ENCODE peak calls at places on chromosomes 2 and 18, in four cellular contexts. O, A, C and K are unnamed samples.

GRCh38 chr2:240972201-240972600 is 26.2 kb upstream of the SNED1 start:
- DNase-seq in O (no peak), A (no peak), C (no peak), K (no peak)

GRCh38 chr2:201820385-201821007 is 14.2 kb downstream of the CDK15 start:
- DNase-seq in O (no peak), A (no peak), C (no peak), K (no peak)

GRCh38 chr2:156005531-156005930 is 327.0 kb downstream of the NR4A2 start:
- DNase-seq in A (no peak), C (no peak), O (no peak), K (no peak)

GRCh38 chr2:230124792-230125452 is 56.2 kb upstream of the SLC16A14 start:
- DNase-seq in C (peak; percentile 36), A (peak; percentile 50), O (no peak), K (peak; percentile 33)

GRCh38 chr18:75244336-75244735 is 33.7 kb downstream of the TSHZ1 start:
- DNase-seq in A (no peak), C (no peak), O (no peak), K (peak; percentile 32)

GRCh38 chr2:148058641-148059040 is 37.8 kb downstream of the MBD5 start:
- DNase-seq in C (no peak), O (no peak), A (no peak), K (no peak)

GRCh38 chr2:15588329-15588919 is 3.2 kb upstream of the DDX1 start:
- DNase-seq in O (peak; percentile 48), A (peak; percentile 26), C (peak; percentile 44), K (peak; percentile 26)

GRCh38 chr2:111213877-111214276 is 93.2 kb downstream of the BCL2L11 start:
- DNase-seq in C (no peak), A (no peak), O (no peak), K (no peak)

GRCh38 chr18:54209471-54210180 is 14.8 kb downstream of the MBD2 start:
- DNase-seq in O (no peak), A (peak; percentile 77), C (no peak), K (peak; percentile 32)

GRCh38 chr18:77096031-77096371 is 36.6 kb downstream of the MBP start:
- DNase-seq in A (no peak), O (no peak), C (no peak), K (no peak)

GRCh38 chr2:199814845-199815211 is 36.2 kb downstream of the FTCDNL1 start:
- DNase-seq in O (no peak), A (no peak), C (no peak), K (no peak)

GRCh38 chr18:46820863-46821262 is 64.0 kb upstream of the ST8SIA5 start:
- DNase-seq in C (no peak), O (no peak), A (no peak), K (no peak)

GRCh38 chr2:48674933-48675332 is 57.3 kb downstream of the GTF2A1L start:
- DNase-seq in O (no peak), A (no peak), C (no peak), K (no peak)

GRCh38 chr18:61892683-61893303 is at the start of gene RNF152:
- DNase-seq in O (peak; percentile 23), C (peak; percentile 36), A (peak; percentile 8), K (peak; percentile 46)

GRCh38 chr18:3664563-3665178 is 214.7 kb downstream of the TGIF1 start:
- DNase-seq in A (no peak), O (no peak), C (no peak), K (no peak)

GRCh38 chr2:237072067-237072931 is 13.4 kb upstream of the COPS8 start:
- DNase-seq in O (peak; percentile 44), A (peak; percentile 61), C (peak; percentile 78), K (peak; percentile 53)

GRCh38 chr2:162328424-162329157 is 10.1 kb upstream of the IFIH1 start:
- DNase-seq in C (no peak), A (no peak), O (no peak), K (no peak)

GRCh38 chr2:134465706-134466105 is 211.8 kb downstream of the MGAT5 start:
- DNase-seq in C (no peak), A (no peak), O (no peak), K (no peak)

GRCh38 chr18:50805732-50806131 is 14.1 kb downstream of the MRO start:
- DNase-seq in O (no peak), A (no peak), C (no peak), K (no peak)

GRCh38 chr2:164954954-164955701 is at the start of gene SLC38A11:
- DNase-seq in O (no peak), A (no peak), C (no peak), K (no peak)

GRCh38 chr2:145245268-145245667 is 725.3 kb upstream of the ZEB2 start:
- DNase-seq in C (no peak), A (no peak), O (no peak), K (no peak)

GRCh38 chr18:49861659-49862058 is 48.3 kb upstream of the ACAA2 start:
- DNase-seq in O (no peak), C (no peak), A (peak; percentile 15), K (peak; percentile 33)

GRCh38 chr2:192236136-192236535 is 41.4 kb upstream of the TMEFF2 start:
- DNase-seq in O (peak; percentile 6), C (no peak), A (no peak), K (no peak)

GRCh38 chr2:165825041-165825440 is 31.0 kb upstream of the GALNT3 start:
- DNase-seq in O (no peak), A (no peak), C (peak; percentile 74), K (no peak)

GRCh38 chr2:167331636-167332232 is 443.5 kb downstream of the XIRP2 start:
- DNase-seq in O (no peak), A (peak; percentile 20), C (no peak), K (no peak)

DNA sequence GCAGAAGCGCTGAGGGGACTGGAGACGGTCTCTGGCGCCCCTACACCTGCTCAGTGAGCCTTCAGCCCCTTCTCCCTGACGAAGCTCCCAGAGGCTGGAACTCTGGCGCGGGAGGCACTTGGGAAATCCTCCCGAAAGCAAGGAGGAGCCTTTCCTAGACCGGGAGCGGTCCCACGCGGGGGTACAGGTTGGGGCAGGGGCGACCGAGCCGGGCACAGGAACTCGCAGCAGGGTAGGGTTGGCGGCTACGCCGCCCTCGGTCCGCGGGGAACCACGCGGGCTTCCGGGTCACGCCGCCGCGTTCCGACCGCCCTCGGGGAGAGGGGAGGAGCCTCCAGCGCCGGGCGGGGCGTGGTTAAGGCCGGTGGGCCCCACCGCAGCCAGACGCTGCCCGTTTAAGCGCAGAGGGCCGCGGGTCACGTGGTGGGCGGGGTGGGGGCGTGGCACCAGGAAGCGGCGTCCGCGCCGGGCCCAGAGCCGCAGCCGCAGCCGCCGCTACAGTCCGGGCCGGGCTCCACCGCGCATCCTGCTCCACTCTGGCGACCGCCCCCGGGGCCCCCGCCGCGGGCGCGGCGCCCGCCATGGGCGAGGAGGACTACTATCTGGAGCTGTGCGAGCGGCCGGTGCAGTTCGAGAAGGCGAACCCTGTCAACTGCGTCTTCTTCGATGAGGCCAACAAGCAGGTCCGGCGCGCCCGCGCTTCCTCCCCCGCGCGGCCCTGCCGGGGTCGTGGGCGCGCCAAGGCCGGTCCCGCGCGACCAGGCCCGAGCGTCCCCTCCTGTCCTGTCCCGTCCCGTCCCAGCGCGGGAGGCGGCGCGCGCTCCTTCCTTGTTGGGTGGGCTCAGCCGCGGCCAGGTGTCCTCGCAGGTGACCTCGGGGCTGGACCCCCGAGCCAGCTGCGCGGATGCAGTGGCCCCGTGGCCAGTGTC is at the start of gene RMC1:
- DNase-seq in A (peak; percentile 98), O (peak; percentile 87), C (peak; percentile 98), K (peak; percentile 97)
- TF ChIP-seq CTCF in A (peak; percentile 17), O (no peak), C (peak; percentile 12), K (no peak)

GRCh38 chr2:179580378-179581146 is 280.9 kb downstream of the ZNF385B start:
- DNase-seq in A (no peak), O (no peak), C (no peak), K (no peak)

GRCh38 chr2:179578171-179578916 is 283.1 kb downstream of the ZNF385B start:
- DNase-seq in C (no peak), O (no peak), A (no peak), K (no peak)

GRCh38 chr2:179581605-179582004 is 279.8 kb downstream of the ZNF385B start:
- DNase-seq in A (no peak), O (no peak), C (no peak), K (no peak)

GRCh38 chr2:179584760-179585159 is 276.7 kb downstream of the ZNF385B start:
- DNase-seq in O (no peak), A (no peak), C (no peak), K (no peak)

DNA sequence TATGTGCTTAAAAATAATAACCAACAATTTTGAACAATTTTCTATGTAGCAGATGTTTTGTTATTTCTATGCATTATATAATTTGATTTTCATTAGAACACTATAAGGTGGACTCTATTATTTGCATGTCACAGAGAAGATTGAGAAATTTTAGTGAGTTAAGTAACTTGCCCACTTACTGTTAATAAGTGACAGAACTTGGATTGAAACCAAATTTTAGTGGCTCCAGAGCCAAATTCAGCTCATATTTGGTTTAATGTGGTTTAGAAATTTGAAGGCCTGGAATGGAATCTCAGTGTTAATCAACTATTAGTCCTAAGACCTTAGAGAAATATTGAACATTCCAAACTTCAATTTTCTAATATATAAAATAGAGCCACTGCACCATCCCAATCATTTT is 281.7 kb downstream of the ZNF385B start:
- DNase-seq in C (no peak), O (no peak), A (no peak), K (no peak)
- TF ChIP-seq CTCF in C (no peak), O (no peak), A (no peak), K (no peak)

GRCh38 chr2:189412330-189412953 is 28.8 kb upstream of the WDR75 start:
- DNase-seq in O (peak; percentile 23), A (peak; percentile 51), C (no peak), K (peak; percentile 36)
- TF ChIP-seq CTCF in O (peak; percentile 73), A (peak; percentile 53), C (peak; percentile 63), K (peak; percentile 58)

DNA sequence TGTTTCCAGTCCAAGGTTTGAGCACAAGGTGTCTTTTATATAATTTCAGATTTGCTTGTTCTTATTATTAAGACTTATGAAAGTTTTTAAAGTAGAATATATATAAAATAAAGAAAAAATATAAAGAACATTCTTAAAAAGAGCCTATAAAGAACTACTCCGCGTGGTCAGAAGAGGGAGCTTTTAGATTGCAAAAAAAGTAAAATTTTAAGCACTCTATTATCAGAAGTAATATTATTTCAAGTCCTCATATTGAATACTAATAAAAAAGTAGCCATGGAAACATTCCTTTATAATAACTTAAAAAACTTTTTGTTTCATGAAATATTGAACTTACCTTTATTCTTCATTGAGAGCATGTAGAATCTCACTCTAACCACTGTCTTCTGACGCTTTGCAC is 51.4 kb downstream of the LINC00305 start:
- DNase-seq in C (no peak), O (no peak), A (no peak), K (no peak)
- TF ChIP-seq CTCF in C (no peak), O (no peak), A (no peak), K (no peak)

GRCh38 chr2:120778244-120778643 is 42.6 kb downstream of the GLI2 start:
- DNase-seq in O (no peak), A (no peak), C (no peak), K (no peak)
- TF ChIP-seq CTCF in O (no peak), A (no peak), C (no peak), K (no peak)